ENCODE peak calls at places on chromosome 21, in five cellular contexts. One of them, this sample, is unnamed.

GRCh38 chr21:29376556-29376955 is 77.8 kb downstream of the BACH1 start:
- DNase-seq in HCT116: peak
- DNase-seq in SK-N-SH: no peak
- DNase-seq in GM12878: no peak
- DNase-seq in K562: peak
- DNase-seq in this sample: peak

GRCh38 chr21:41593051-41593783 is 85.3 kb upstream of the TMPRSS2 start:
- DNase-seq in HCT116: no peak
- DNase-seq in SK-N-SH: no peak
- DNase-seq in K562: no peak
- DNase-seq in GM12878: no peak
- DNase-seq in this sample: no peak

GRCh38 chr21:16775056-16775455 is 737.8 kb upstream of the CXADR start:
- DNase-seq in K562: no peak
- DNase-seq in HCT116: no peak
- DNase-seq in SK-N-SH: no peak
- DNase-seq in GM12878: no peak
- DNase-seq in this sample: no peak

GRCh38 chr21:29581393-29581792 is 282.7 kb downstream of the BACH1 start:
- DNase-seq in HCT116: no peak
- DNase-seq in GM12878: no peak
- DNase-seq in K562: no peak
- DNase-seq in SK-N-SH: no peak
- DNase-seq in this sample: no peak

GRCh38 chr21:30340714-30341573 is 3.5 kb upstream of the KRTAP27-1 start:
- DNase-seq in GM12878: no peak
- DNase-seq in HCT116: peak
- DNase-seq in K562: peak
- DNase-seq in SK-N-SH: peak
- DNase-seq in this sample: peak

GRCh38 chr21:42002421-42002958 is 7.7 kb downstream of the ZBTB21 start:
- DNase-seq in HCT116: no peak
- DNase-seq in GM12878: peak
- DNase-seq in SK-N-SH: no peak
- DNase-seq in K562: no peak
- DNase-seq in this sample: no peak

GRCh38 chr21:41562101-41563000 is 54.4 kb upstream of the TMPRSS2 start:
- DNase-seq in SK-N-SH: no peak
- DNase-seq in HCT116: no peak
- DNase-seq in GM12878: no peak
- DNase-seq in K562: no peak
- DNase-seq in this sample: no peak

GRCh38 chr21:15309721-15310120 is 244.9 kb upstream of the NRIP1 start:
- DNase-seq in K562: no peak
- DNase-seq in HCT116: no peak
- DNase-seq in GM12878: no peak
- DNase-seq in SK-N-SH: no peak
- DNase-seq in this sample: no peak

GRCh38 chr21:17491716-17492414 is 21.0 kb upstream of the CXADR start:
- DNase-seq in K562: no peak
- DNase-seq in GM12878: no peak
- DNase-seq in HCT116: peak
- DNase-seq in SK-N-SH: no peak
- DNase-seq in this sample: no peak

GRCh38 chr21:42312626-42313104 is 2.5 kb downstream of the TFF3 start:
- DNase-seq in HCT116: no peak
- DNase-seq in GM12878: no peak
- DNase-seq in K562: no peak
- DNase-seq in SK-N-SH: no peak
- DNase-seq in this sample: no peak

GRCh38 chr21:28261291-28261690 is 731.4 kb downstream of the LTN1 start:
- DNase-seq in GM12878: no peak
- DNase-seq in HCT116: no peak
- DNase-seq in SK-N-SH: no peak
- DNase-seq in K562: no peak
- DNase-seq in this sample: no peak

GRCh38 chr21:16264314-16264713 is 534.5 kb downstream of the USP25 start:
- DNase-seq in HCT116: no peak
- DNase-seq in GM12878: no peak
- DNase-seq in SK-N-SH: no peak
- DNase-seq in K562: no peak
- DNase-seq in this sample: no peak

GRCh38 chr21:41777934-41778815 is 11.3 kb upstream of the RIPK4 start:
- DNase-seq in HCT116: peak
- DNase-seq in GM12878: no peak
- DNase-seq in K562: peak
- DNase-seq in SK-N-SH: peak
- DNase-seq in this sample: peak

GRCh38 chr21:17527240-17527639 is 14.4 kb downstream of the CXADR start:
- DNase-seq in HCT116: no peak
- DNase-seq in GM12878: no peak
- DNase-seq in SK-N-SH: peak
- DNase-seq in K562: no peak
- DNase-seq in this sample: peak

GRCh38 chr21:46458315-46459023 is at the start of gene DIP2A:
- DNase-seq in K562: peak
- DNase-seq in HCT116: peak
- DNase-seq in GM12878: peak
- DNase-seq in SK-N-SH: peak
- DNase-seq in this sample: peak

GRCh38 chr21:41283211-41283818 is 33.3 kb upstream of the FAM3B start:
- DNase-seq in GM12878: peak
- DNase-seq in HCT116: peak
- DNase-seq in SK-N-SH: peak
- DNase-seq in K562: peak
- DNase-seq in this sample: peak

GRCh38 chr21:29208666-29209059 is 78.2 kb downstream of the MAP3K7CL start:
- DNase-seq in K562: no peak
- DNase-seq in SK-N-SH: no peak
- DNase-seq in HCT116: no peak
- DNase-seq in GM12878: no peak
- DNase-seq in this sample: no peak

GRCh38 chr21:29538115-29538514 is 239.4 kb downstream of the BACH1 start:
- DNase-seq in K562: no peak
- DNase-seq in HCT116: no peak
- DNase-seq in GM12878: no peak
- DNase-seq in SK-N-SH: no peak
- DNase-seq in this sample: no peak

GRCh38 chr21:30426732-30427131 is 1.0 kb upstream of the KRTAP13-3 start:
- DNase-seq in GM12878: no peak
- DNase-seq in HCT116: no peak
- DNase-seq in K562: no peak
- DNase-seq in SK-N-SH: no peak
- DNase-seq in this sample: no peak

GRCh38 chr21:29245104-29245643 is 53.5 kb upstream of the BACH1 start:
- DNase-seq in GM12878: no peak
- DNase-seq in SK-N-SH: no peak
- DNase-seq in K562: no peak
- DNase-seq in HCT116: no peak
- DNase-seq in this sample: no peak

GRCh38 chr21:23475518-23476189 is 2131.6 kb downstream of the MRPL39 start:
- DNase-seq in K562: no peak
- DNase-seq in GM12878: no peak
- DNase-seq in SK-N-SH: peak
- DNase-seq in HCT116: no peak
- DNase-seq in this sample: no peak

GRCh38 chr21:26962516-26963305 is 4.2 kb downstream of the ADAMTS5 start:
- DNase-seq in HCT116: no peak
- DNase-seq in GM12878: no peak
- DNase-seq in K562: no peak
- DNase-seq in SK-N-SH: no peak
- DNase-seq in this sample: no peak

GRCh38 chr21:46228345-46229051 is at the start of gene LSS:
- DNase-seq in K562: peak
- DNase-seq in GM12878: peak
- DNase-seq in HCT116: peak
- DNase-seq in SK-N-SH: peak
- DNase-seq in this sample: peak

GRCh38 chr21:26117324-26117971 is 53.1 kb downstream of the APP start:
- DNase-seq in HCT116: no peak
- DNase-seq in K562: no peak
- DNase-seq in SK-N-SH: no peak
- DNase-seq in GM12878: no peak
- DNase-seq in this sample: no peak

DNA sequence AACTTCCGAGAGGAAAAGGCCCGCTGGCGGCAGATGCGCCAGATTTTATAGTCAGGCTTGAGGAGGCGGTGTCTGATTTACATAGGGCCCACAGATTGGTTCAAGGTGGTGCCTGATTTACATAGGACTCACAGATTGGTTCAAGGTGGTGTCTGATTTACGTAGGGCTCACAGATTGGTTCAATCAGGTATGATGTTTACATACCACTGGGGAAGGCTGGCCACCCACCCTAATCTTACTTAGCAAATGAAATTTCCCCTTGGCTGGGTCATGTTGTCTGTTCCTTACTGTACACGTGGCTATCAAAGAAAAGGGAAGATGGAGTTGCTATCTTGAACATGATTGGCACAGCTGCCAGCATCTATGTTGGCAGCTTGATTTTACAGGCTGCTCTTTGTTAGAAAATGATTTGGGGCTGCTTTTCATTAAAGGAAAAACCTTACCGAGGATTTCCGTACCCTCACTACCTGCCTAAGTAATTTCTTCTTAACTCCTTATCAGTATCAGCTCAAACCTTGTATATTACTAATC is 96.3 kb downstream of the SETD4 start:
- DNase-seq in GM12878: no peak
- DNase-seq in HCT116: no peak
- DNase-seq in K562: peak
- DNase-seq in SK-N-SH: no peak
- DNase-seq in this sample: no peak
- TF ChIP-seq ZBTB33 in GM12878: no peak
- TF ChIP-seq ZBTB33 in HCT116: no peak
- TF ChIP-seq ZBTB33 in K562: no peak
- TF ChIP-seq ZBTB33 in SK-N-SH: no peak
- TF ChIP-seq ZBTB33 in this sample: no peak

GRCh38 chr21:34093083-34093482 is 19.7 kb downstream of the MRPS6 start:
- DNase-seq in K562: no peak
- DNase-seq in SK-N-SH: no peak
- DNase-seq in GM12878: no peak
- DNase-seq in HCT116: no peak
- DNase-seq in this sample: no peak

GRCh38 chr21:34088752-34089151 is 15.4 kb downstream of the MRPS6 start:
- DNase-seq in K562: no peak
- DNase-seq in GM12878: no peak
- DNase-seq in HCT116: no peak
- DNase-seq in SK-N-SH: no peak
- DNase-seq in this sample: no peak

GRCh38 chr21:34091607-34092006 is 18.2 kb downstream of the MRPS6 start:
- DNase-seq in SK-N-SH: no peak
- DNase-seq in GM12878: no peak
- DNase-seq in K562: no peak
- DNase-seq in HCT116: peak
- DNase-seq in this sample: no peak

GRCh38 chr21:34092241-34092921 is 19.0 kb downstream of the MRPS6 start:
- DNase-seq in GM12878: no peak
- DNase-seq in K562: no peak
- DNase-seq in HCT116: no peak
- DNase-seq in SK-N-SH: no peak
- DNase-seq in this sample: no peak

DNA sequence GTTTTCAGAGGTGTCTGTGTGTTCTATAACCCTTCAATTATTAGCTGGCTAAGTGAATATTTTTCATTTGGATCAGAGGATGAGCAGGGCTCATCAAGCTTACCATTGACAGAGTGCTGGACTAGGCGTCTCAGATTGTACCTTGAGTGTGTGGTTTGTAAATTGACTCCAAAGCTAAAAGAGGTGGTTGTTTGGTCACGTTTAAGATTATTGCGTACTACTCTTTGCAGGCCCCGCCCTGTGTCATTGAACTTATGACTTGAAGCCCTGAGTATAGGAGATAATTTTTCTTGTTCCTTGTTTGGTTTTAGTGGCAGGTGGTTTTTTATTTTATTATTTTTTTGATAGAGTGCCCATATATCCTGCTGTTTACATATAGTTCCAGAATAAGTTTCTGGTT is 17.7 kb downstream of the MRPS6 start:
- DNase-seq in GM12878: no peak
- DNase-seq in SK-N-SH: no peak
- DNase-seq in HCT116: no peak
- DNase-seq in K562: no peak
- DNase-seq in this sample: no peak
- TF ChIP-seq ZBTB33 in GM12878: no peak
- TF ChIP-seq ZBTB33 in SK-N-SH: no peak
- TF ChIP-seq ZBTB33 in HCT116: no peak
- TF ChIP-seq ZBTB33 in K562: no peak
- TF ChIP-seq ZBTB33 in this sample: no peak

GRCh38 chr21:45225041-45225740 is 62.5 kb downstream of the POFUT2 start:
- DNase-seq in HCT116: no peak
- DNase-seq in K562: no peak
- DNase-seq in GM12878: no peak
- DNase-seq in SK-N-SH: no peak
- DNase-seq in this sample: no peak

GRCh38 chr21:45228171-45228641 is 59.5 kb downstream of the POFUT2 start:
- DNase-seq in K562: no peak
- DNase-seq in GM12878: no peak
- DNase-seq in HCT116: peak
- DNase-seq in SK-N-SH: no peak
- DNase-seq in this sample: peak

GRCh38 chr21:45227735-45228134 is 60.0 kb downstream of the POFUT2 start:
- DNase-seq in HCT116: no peak
- DNase-seq in SK-N-SH: peak
- DNase-seq in GM12878: no peak
- DNase-seq in K562: no peak
- DNase-seq in this sample: no peak

GRCh38 chr21:45225741-45226327 is 61.9 kb downstream of the POFUT2 start:
- DNase-seq in SK-N-SH: no peak
- DNase-seq in HCT116: no peak
- DNase-seq in K562: no peak
- DNase-seq in GM12878: no peak
- DNase-seq in this sample: no peak

GRCh38 chr21:45226540-45227326 is 61.0 kb downstream of the POFUT2 start:
- DNase-seq in GM12878: no peak
- DNase-seq in K562: no peak
- DNase-seq in HCT116: no peak
- DNase-seq in SK-N-SH: no peak
- DNase-seq in this sample: no peak
- TF ChIP-seq ZBTB33 in GM12878: no peak
- TF ChIP-seq ZBTB33 in K562: no peak
- TF ChIP-seq ZBTB33 in HCT116: no peak
- TF ChIP-seq ZBTB33 in SK-N-SH: no peak
- TF ChIP-seq ZBTB33 in this sample: no peak

GRCh38 chr21:35603471-35603870 is 456.9 kb downstream of the SETD4 start:
- DNase-seq in GM12878: no peak
- DNase-seq in SK-N-SH: no peak
- DNase-seq in HCT116: no peak
- DNase-seq in K562: no peak
- DNase-seq in this sample: no peak

GRCh38 chr21:35606578-35606977 is 453.7 kb downstream of the SETD4 start:
- DNase-seq in SK-N-SH: no peak
- DNase-seq in HCT116: no peak
- DNase-seq in K562: no peak
- DNase-seq in GM12878: no peak
- DNase-seq in this sample: no peak

GRCh38 chr21:35609263-35609662 is 451.1 kb downstream of the SETD4 start:
- DNase-seq in K562: no peak
- DNase-seq in SK-N-SH: no peak
- DNase-seq in GM12878: no peak
- DNase-seq in HCT116: no peak
- DNase-seq in this sample: no peak

GRCh38 chr21:35606136-35606535 is 454.2 kb downstream of the SETD4 start:
- DNase-seq in GM12878: no peak
- DNase-seq in K562: no peak
- DNase-seq in HCT116: no peak
- DNase-seq in SK-N-SH: no peak
- DNase-seq in this sample: no peak

GRCh38 chr21:35607406-35607805 is 452.9 kb downstream of the SETD4 start:
- DNase-seq in K562: no peak
- DNase-seq in HCT116: no peak
- DNase-seq in SK-N-SH: no peak
- DNase-seq in GM12878: no peak
- DNase-seq in this sample: no peak
- TF ChIP-seq ZBTB33 in K562: no peak
- TF ChIP-seq ZBTB33 in HCT116: no peak
- TF ChIP-seq ZBTB33 in SK-N-SH: no peak
- TF ChIP-seq ZBTB33 in GM12878: no peak
- TF ChIP-seq ZBTB33 in this sample: no peak

This sample was measured in HepG2.